ENCODE peak calls at places on chromosome 13, in five cellular contexts. P is GM10248, L is neural progenitor cell, C is renal cortical epithelial cell, W is C1 segment of cervical spinal cord. Y is an unnamed sample.

GRCh38 chr13:33328691-33329090 is 43.1 kb upstream of the STARD13 start:
- DNase-seq in W (no peak), L (no peak), C (peak; percentile 15), P (no peak), Y (no peak)

GRCh38 chr13:26469602-26470001 is 87.9 kb upstream of the WASF3 start:
- DNase-seq in P (no peak), C (no peak), W (no peak), L (no peak), Y (no peak)

GRCh38 chr13:71880753-71881541 is 13.9 kb upstream of the DACH1 start:
- DNase-seq in C (peak; percentile 89), P (no peak), L (no peak), W (no peak), Y (no peak)

GRCh38 chr13:45194081-45194939 is 6.5 kb downstream of the KCTD4 start:
- DNase-seq in W (peak; percentile 39), L (peak; percentile 49), C (peak; percentile 89), P (no peak), Y (peak; percentile 40)

GRCh38 chr13:75312884-75313520 is 169.0 kb downstream of the TBC1D4 start:
- DNase-seq in P (no peak), L (no peak), C (no peak), W (no peak), Y (no peak)

GRCh38 chr13:79404985-79405384 is 1.1 kb downstream of the RBM26 start:
- DNase-seq in P (peak; percentile 21), W (no peak), L (no peak), C (no peak), Y (no peak)

GRCh38 chr13:80082396-80083096 is 258.4 kb downstream of the SPRY2 start:
- DNase-seq in C (peak; percentile 78), L (no peak), P (no peak), W (no peak), Y (no peak)

GRCh38 chr13:113742000-113742441 is 17.0 kb upstream of the TMEM255B start:
- DNase-seq in L (peak; percentile 53), C (peak; percentile 65), P (no peak), W (no peak), Y (no peak)

GRCh38 chr13:50923272-50923671 is 13.7 kb downstream of the RNASEH2B start:
- DNase-seq in P (no peak), C (peak; percentile 27), L (no peak), W (no peak), Y (no peak)

GRCh38 chr13:80419416-80419815 is 78.5 kb upstream of the SPRY2 start:
- DNase-seq in P (no peak), C (no peak), L (no peak), W (no peak), Y (no peak)

GRCh38 chr13:105340061-105340606 is 1195.3 kb downstream of the EFNB2 start:
- DNase-seq in W (no peak), C (no peak), L (no peak), P (no peak), Y (no peak)

GRCh38 chr13:52833261-52833660 is 15.2 kb downstream of the PCDH8 start:
- DNase-seq in L (peak; percentile 88), W (no peak), C (no peak), P (no peak), Y (no peak)

GRCh38 chr13:46386996-46387851 is at the start of gene RUBCNL:
- DNase-seq in P (peak; percentile 84), W (peak; percentile 64), C (peak; percentile 56), L (peak; percentile 84), Y (no peak)

GRCh38 chr13:84655677-84656076 is 773.4 kb upstream of the SLITRK1 start:
- DNase-seq in W (no peak), L (no peak), P (no peak), C (peak; percentile 75), Y (no peak)

GRCh38 chr13:111388851-111389500 is 68.5 kb downstream of the TEX29 start:
- DNase-seq in P (no peak), C (no peak), L (no peak), W (no peak), Y (no peak)

GRCh38 chr13:30906411-30906990 is 430 bp downstream of the MEDAG start:
- DNase-seq in C (no peak), P (no peak), W (no peak), L (no peak), Y (no peak)

GRCh38 chr13:48299591-48299990 is 4.0 kb upstream of the RB1 start:
- DNase-seq in L (no peak), C (no peak), W (no peak), P (no peak), Y (no peak)

GRCh38 chr13:53873558-53873957 is 844.9 kb downstream of the OLFM4 start:
- DNase-seq in L (no peak), W (no peak), P (no peak), C (no peak), Y (no peak)

GRCh38 chr13:96090240-96091101 is 564 bp downstream of the HS6ST3 start:
- DNase-seq in P (peak; percentile 44), W (no peak), C (no peak), L (peak; percentile 66), Y (no peak)

GRCh38 chr13:49563513-49563912 is 21.8 kb downstream of the RCBTB1 start:
- DNase-seq in L (no peak), P (no peak), C (peak; percentile 64), W (no peak), Y (no peak)

GRCh38 chr13:107450931-107451330 is 764.4 kb downstream of the LIG4 start:
- DNase-seq in C (peak; percentile 98), L (no peak), P (no peak), W (no peak), Y (no peak)

GRCh38 chr13:54945978-54946377 is 1917.4 kb downstream of the OLFM4 start:
- DNase-seq in C (no peak), P (no peak), L (peak; percentile 8), W (no peak), Y (no peak)

GRCh38 chr13:97540696-97541095 is 106.7 kb downstream of the RAP2A start:
- DNase-seq in W (no peak), C (no peak), P (no peak), L (no peak), Y (no peak)

Y was measured in amygdala.